ENCODE peak calls at places on chromosome 4, in eight cellular contexts. S is cardiac muscle cell; F is adrenal gland; E is left lung; I is H9; N is tibial nerve; C is suprapubic skin; K is CD8-positive, alpha-beta T cell. J is an unnamed sample. For H3K4me1, the result is how much of the 10 kb centered on the place peaks cover.

GRCh38 chr4:102696763-102697162 is 64.0 kb downstream of the MANBA start:
- DNase-seq in S (peak), F (no peak), E (no peak), I (no peak), N (no peak), C (no peak), K (no peak), J (no peak)

GRCh38 chr4:123340381-123340701 is 56.3 kb upstream of the SPRY1 start:
- DNase-seq in S (peak), F (no peak), E (no peak), I (no peak), N (no peak), C (no peak), K (no peak), J (no peak)

GRCh38 chr4:3408793-3409330 is 32.9 kb upstream of the HGFAC start:
- DNase-seq in S (no peak), F (peak), E (no peak), I (peak), N (no peak), C (peak), K (no peak), J (no peak)

GRCh38 chr4:181971411-181971810 is 271.8 kb upstream of the TENM3 start:
- DNase-seq in S (no peak), F (no peak), E (no peak), I (no peak), N (no peak), C (no peak), K (no peak), J (no peak)

GRCh38 chr4:99669084-99669483 is 11.5 kb upstream of the C4orf54 start:
- DNase-seq in S (no peak), F (no peak), E (no peak), I (no peak), N (no peak), C (no peak), K (no peak), J (no peak)

GRCh38 chr4:102429553-102429952 is 71.6 kb upstream of the NFKB1 start:
- DNase-seq in S (peak), F (no peak), E (no peak), I (no peak), N (no peak), C (no peak), K (no peak), J (no peak)

GRCh38 chr4:174948826-174949225 is 30.7 kb downstream of the ADAM29 start:
- DNase-seq in S (no peak), F (no peak), E (no peak), I (no peak), N (no peak), C (no peak), K (peak), J (no peak)

GRCh38 chr4:13612569-13612968 is 15.0 kb downstream of the BOD1L1 start:
- DNase-seq in S (no peak), F (no peak), E (no peak), I (no peak), N (no peak), C (no peak), K (no peak), J (no peak)

GRCh38 chr4:109022941-109023340 is 260.1 kb upstream of the ETNPPL start:
- DNase-seq in S (peak), F (no peak), E (no peak), I (no peak), N (no peak), C (no peak), K (no peak), J (no peak)

GRCh38 chr4:185793716-185794115 is 18.3 kb downstream of the SORBS2 start:
- DNase-seq in S (no peak), F (no peak), E (no peak), I (no peak), N (no peak), C (no peak), K (no peak), J (no peak)

GRCh38 chr4:98903561-98903960 is 25.4 kb downstream of the EIF4E start:
- DNase-seq in S (no peak), F (no peak), E (no peak), I (no peak), N (no peak), C (no peak), K (no peak), J (no peak)

GRCh38 chr4:22679518-22679897 is 13.2 kb upstream of the GBA3 start:
- DNase-seq in S (peak), F (no peak), E (no peak), I (no peak), N (peak), C (no peak), K (no peak), J (no peak)

GRCh38 chr4:111027526-111027925 is 404.6 kb upstream of the PITX2 start:
- DNase-seq in S (no peak), F (no peak), E (no peak), I (no peak), N (no peak), C (no peak), K (no peak), J (no peak)

GRCh38 chr4:1517592-1518411 is 111.6 kb upstream of the NKX1-1 start:
- DNase-seq in S (no peak), F (no peak), E (no peak), I (no peak), N (no peak), C (no peak), K (peak), J (no peak)

GRCh38 chr4:6288871-6289270 is 19.2 kb downstream of the WFS1 start:
- DNase-seq in S (no peak), F (no peak), E (no peak), I (no peak), N (no peak), C (no peak), K (no peak), J (no peak)

GRCh38 chr4:116839826-116840225 is 245.6 kb downstream of the TRAM1L1 start:
- DNase-seq in S (peak), F (no peak), E (no peak), I (no peak), N (no peak), C (no peak), K (no peak), J (no peak)

GRCh38 chr4:123832173-123833026 is 435.8 kb downstream of the SPRY1 start:
- DNase-seq in S (peak), F (peak), E (peak), I (no peak), N (peak), C (peak), K (no peak), J (no peak)

GRCh38 chr4:114349543-114350175 is 248.9 kb upstream of the UGT8 start:
- DNase-seq in S (no peak), F (no peak), E (no peak), I (no peak), N (no peak), C (no peak), K (no peak), J (no peak)

GRCh38 chr4:167578906-167579305 is 344.6 kb upstream of the SPOCK3 start:
- DNase-seq in S (no peak), F (no peak), E (no peak), I (no peak), N (no peak), C (no peak), K (no peak), J (no peak)

GRCh38 chr4:142528433-142528832 is 317.7 kb downstream of the INPP4B start:
- DNase-seq in S (no peak), F (no peak), E (no peak), I (no peak), N (no peak), C (no peak), K (no peak), J (no peak)

GRCh38 chr4:65865489-65865888 is 195.2 kb upstream of the EPHA5 start:
- DNase-seq in S (peak), F (no peak), E (no peak), I (no peak), N (no peak), C (no peak), K (no peak), J (no peak)

GRCh38 chr4:76504613-76505465 is 69.8 kb downstream of the SHROOM3 start:
- DNase-seq in S (peak), F (no peak), E (no peak), I (no peak), N (peak), C (no peak), K (no peak), J (no peak)

GRCh38 chr4:140305053-140305452 is 68.4 kb upstream of the SCOC start:
- DNase-seq in S (no peak), F (no peak), E (no peak), I (no peak), N (no peak), C (no peak), K (no peak), J (no peak)

GRCh38 chr4:62709618-62710252 is 1509.6 kb downstream of the ADGRL3 start:
- DNase-seq in S (peak), F (no peak), E (no peak), I (no peak), N (no peak), C (no peak), K (no peak), J (no peak)

GRCh38 chr4:143514432-143514831 is 930 bp downstream of the SMARCA5 start:
- DNase-seq in S (peak), F (peak), E (peak), I (peak), N (peak), C (peak), K (no peak), J (peak)

GRCh38 chr4:113278324-113278934 is 229.0 kb downstream of the ANK2 start:
- DNase-seq in S (peak), F (peak), E (peak), I (peak), N (peak), C (peak), K (peak), J (no peak)

GRCh38 chr4:30380404-30380998 is 339.7 kb upstream of the PCDH7 start:
- DNase-seq in S (peak), F (peak), E (no peak), I (peak), N (no peak), C (no peak), K (no peak), J (no peak)

GRCh38 chr4:2458546-2459491 is 10.1 kb upstream of the RNF4 start:
- DNase-seq in S (no peak), F (no peak), E (no peak), I (no peak), N (no peak), C (no peak), K (no peak), J (no peak)

GRCh38 chr4:16785800-16786527 is 112.5 kb downstream of the LDB2 start:
- DNase-seq in S (peak), F (no peak), E (no peak), I (no peak), N (no peak), C (no peak), K (no peak), J (no peak)

GRCh38 chr4:184617611-184618196 is 31.5 kb downstream of the CASP3 start:
- DNase-seq in S (peak), F (no peak), E (no peak), I (peak), N (no peak), C (no peak), K (no peak), J (no peak)

GRCh38 chr4:80610845-80611244 is 275.3 kb downstream of the CFAP299 start:
- DNase-seq in S (peak), F (no peak), E (no peak), I (no peak), N (no peak), C (no peak), K (no peak), J (no peak)

GRCh38 chr4:184344899-184345572 is 127.4 kb upstream of the ENPP6 start:
- DNase-seq in S (no peak), F (peak), E (no peak), I (no peak), N (no peak), C (no peak), K (no peak), J (no peak)

GRCh38 chr4:94551616-94552564 is 100.1 kb downstream of the PDLIM5 start:
- DNase-seq in S (peak), F (no peak), E (no peak), I (no peak), N (no peak), C (no peak), K (no peak), J (no peak)

GRCh38 chr4:184163813-184164212 is 53.9 kb downstream of the ENPP6 start:
- DNase-seq in S (peak), F (peak), E (peak), I (peak), N (peak), C (no peak), K (no peak), J (no peak)

GRCh38 chr4:38534344-38534743 is 129.7 kb upstream of the KLF3 start:
- DNase-seq in S (no peak), F (no peak), E (no peak), I (no peak), N (no peak), C (no peak), K (no peak), J (no peak)

GRCh38 chr4:107987916-107988762 is 1.6 kb upstream of the HADH start:
- DNase-seq in S (no peak), F (no peak), E (no peak), I (no peak), N (no peak), C (no peak), K (no peak), J (peak)

GRCh38 chr4:107989162-107989536 is 540 bp upstream of the HADH start:
- DNase-seq in S (no peak), F (no peak), E (no peak), I (no peak), N (no peak), C (no peak), K (no peak), J (no peak)

GRCh38 chr4:107991945-107992625 is 2.4 kb downstream of the HADH start:
- DNase-seq in S (peak), F (no peak), E (no peak), I (no peak), N (no peak), C (no peak), K (no peak), J (no peak)

GRCh38 chr4:107989537-107990386 is at the start of gene HADH:
- DNase-seq in S (peak), F (peak), E (peak), I (peak), N (peak), C (peak), K (peak), J (peak)

DNA sequence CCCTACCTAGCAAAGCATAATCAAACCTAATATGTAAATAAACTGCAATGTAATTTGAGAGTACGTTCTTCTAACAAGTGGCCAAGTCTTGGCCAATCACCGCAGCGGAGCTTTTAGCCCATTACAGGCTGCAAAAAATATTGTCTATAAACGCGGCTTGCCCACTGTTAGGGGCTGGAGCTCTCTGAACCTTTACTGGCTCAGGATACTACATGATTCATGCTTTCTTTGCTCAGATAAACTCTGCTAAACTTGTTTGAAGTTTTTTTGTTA is 990 bp upstream of the HADH start:
- DNase-seq in S (no peak), F (no peak), E (no peak), I (no peak), N (no peak), C (no peak), K (no peak), J (no peak)
- H3K27ac ChIP-seq in S (no peak), F (no peak), E (peak), I (no peak), N (peak), C (peak), K (no peak), J (peak)

GRCh38 chr4:56424697-56425514 is 10.5 kb downstream of the PPAT start:
- DNase-seq in S (peak), F (peak), E (no peak), I (no peak), N (peak), C (no peak), K (peak), J (no peak)
- TF ChIP-seq CTCF in S (peak), F (peak), E (peak), I (peak), N (peak), C (peak), K (peak), J (peak)

GRCh38 chr4:70709551-70710080 is 12.1 kb upstream of the RUFY3 start:
- DNase-seq in S (no peak), F (no peak), E (no peak), I (no peak), N (no peak), C (no peak), K (no peak), J (no peak)
- H3K4me1 ChIP-seq in S (under half), F (under half), E (half or more), I (under half), N (under half), C (half or more), K (under half), J (under half)

DNA sequence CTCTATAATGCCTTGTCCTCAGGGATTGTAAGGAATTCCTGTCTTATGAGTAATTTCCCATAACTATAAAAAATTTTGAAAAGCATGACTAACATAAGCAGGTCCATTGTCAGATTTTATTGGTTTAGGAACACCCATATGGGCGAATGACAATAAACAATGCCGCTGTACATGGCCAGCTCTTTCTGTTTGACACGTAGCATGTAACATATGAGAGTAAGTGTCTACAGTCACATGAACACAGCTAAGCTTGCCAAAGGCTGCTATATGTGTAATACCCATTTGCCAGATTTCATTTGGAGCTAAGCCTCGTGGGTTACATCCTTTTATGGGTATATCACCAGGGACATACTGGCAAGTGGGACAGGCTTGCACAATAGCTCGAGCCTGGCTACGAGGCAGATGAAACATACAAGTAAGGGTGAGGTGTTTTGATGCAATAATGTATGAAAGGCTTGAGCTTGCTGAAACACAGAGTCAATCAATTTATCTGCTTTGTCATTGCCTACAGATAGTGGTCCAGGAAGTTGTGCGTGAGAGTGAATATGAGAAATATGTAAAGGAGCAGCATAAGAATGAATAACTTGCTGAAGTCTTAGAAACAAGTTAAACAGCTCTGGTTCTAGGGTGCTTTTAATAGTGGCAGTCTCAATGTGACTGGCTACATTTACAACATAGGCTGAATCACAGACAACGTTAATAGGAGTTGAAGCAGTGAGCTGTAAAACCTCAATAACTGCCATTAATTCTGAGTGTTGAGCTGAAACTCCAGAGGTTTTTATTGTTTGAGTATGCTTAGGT is 67.4 kb upstream of the UGT2B10 start:
- DNase-seq in S (no peak), F (no peak), E (no peak), I (no peak), N (no peak), C (no peak), K (no peak), J (no peak)
- H3K27ac ChIP-seq in S (no peak), F (no peak), E (no peak), I (no peak), N (no peak), C (no peak), K (no peak), J (no peak)

GRCh38 chr4:119039779-119040178 is 95.9 kb upstream of the MYOZ2 start:
- DNase-seq in S (no peak), F (no peak), E (no peak), I (peak), N (no peak), C (no peak), K (no peak), J (no peak)
- TF ChIP-seq CTCF in S (no peak), F (no peak), E (no peak), I (peak), N (no peak), C (no peak), K (no peak), J (peak)